ENCODE peak calls at places on chromosomes 4 and X, in nine cellular contexts. One of them, this sample, is unnamed.

GRCh38 chrX:9164535-9165425 is 130.9 kb upstream of the FAM9B start:
- DNase-seq in foreskin fibroblast: peak
- DNase-seq in MG63: no peak
- DNase-seq in Peyer's patch: no peak
- DNase-seq in NCI-H1417 treated with DMSO at 0.1 percent for 48 hours: no peak
- DNase-seq in activated gamma-delta T cell treated with Interleukin-2 at 50 U/mL for 16 hours: no peak
- DNase-seq in BE2C: no peak
- DNase-seq in activated CD4-positive, CD25-positive, alpha-beta regulatory T cell: no peak
- DNase-seq in HS-5: no peak
- DNase-seq in this sample: peak

GRCh38 chr4:77360451-77360850 is 203.4 kb downstream of the CCNG2 start:
- DNase-seq in foreskin fibroblast: no peak
- DNase-seq in MG63: no peak
- DNase-seq in Peyer's patch: no peak
- DNase-seq in NCI-H1417 treated with DMSO at 0.1 percent for 48 hours: no peak
- DNase-seq in activated gamma-delta T cell treated with Interleukin-2 at 50 U/mL for 16 hours: no peak
- DNase-seq in BE2C: no peak
- DNase-seq in activated CD4-positive, CD25-positive, alpha-beta regulatory T cell: no peak
- DNase-seq in HS-5: no peak
- DNase-seq in this sample: no peak

GRCh38 chr4:7938513-7939376 is 916 bp downstream of the AFAP1 start:
- DNase-seq in foreskin fibroblast: peak
- DNase-seq in MG63: peak
- DNase-seq in Peyer's patch: no peak
- DNase-seq in NCI-H1417 treated with DMSO at 0.1 percent for 48 hours: no peak
- DNase-seq in activated gamma-delta T cell treated with Interleukin-2 at 50 U/mL for 16 hours: peak
- DNase-seq in BE2C: peak
- DNase-seq in activated CD4-positive, CD25-positive, alpha-beta regulatory T cell: no peak
- DNase-seq in HS-5: no peak
- DNase-seq in this sample: no peak

GRCh38 chr4:117385531-117385930 is 300.2 kb upstream of the TRAM1L1 start:
- DNase-seq in foreskin fibroblast: peak
- DNase-seq in MG63: no peak
- DNase-seq in Peyer's patch: no peak
- DNase-seq in NCI-H1417 treated with DMSO at 0.1 percent for 48 hours: no peak
- DNase-seq in activated gamma-delta T cell treated with Interleukin-2 at 50 U/mL for 16 hours: no peak
- DNase-seq in BE2C: no peak
- DNase-seq in activated CD4-positive, CD25-positive, alpha-beta regulatory T cell: no peak
- DNase-seq in HS-5: no peak
- DNase-seq in this sample: peak

GRCh38 chrX:40009462-40009851 is 88.3 kb downstream of the BCOR start:
- DNase-seq in foreskin fibroblast: peak
- DNase-seq in MG63: no peak
- DNase-seq in Peyer's patch: no peak
- DNase-seq in NCI-H1417 treated with DMSO at 0.1 percent for 48 hours: no peak
- DNase-seq in activated gamma-delta T cell treated with Interleukin-2 at 50 U/mL for 16 hours: no peak
- DNase-seq in BE2C: peak
- DNase-seq in activated CD4-positive, CD25-positive, alpha-beta regulatory T cell: no peak
- DNase-seq in HS-5: no peak
- DNase-seq in this sample: no peak

GRCh38 chr4:164892018-164892417 is 15.0 kb downstream of the APELA start:
- DNase-seq in foreskin fibroblast: no peak
- DNase-seq in MG63: no peak
- DNase-seq in Peyer's patch: no peak
- DNase-seq in NCI-H1417 treated with DMSO at 0.1 percent for 48 hours: no peak
- DNase-seq in activated gamma-delta T cell treated with Interleukin-2 at 50 U/mL for 16 hours: no peak
- DNase-seq in BE2C: no peak
- DNase-seq in activated CD4-positive, CD25-positive, alpha-beta regulatory T cell: no peak
- DNase-seq in HS-5: no peak
- DNase-seq in this sample: no peak

GRCh38 chr4:112532267-112532666 is 16.3 kb upstream of the NEUROG2 start:
- DNase-seq in foreskin fibroblast: peak
- DNase-seq in MG63: peak
- DNase-seq in Peyer's patch: no peak
- DNase-seq in NCI-H1417 treated with DMSO at 0.1 percent for 48 hours: no peak
- DNase-seq in activated gamma-delta T cell treated with Interleukin-2 at 50 U/mL for 16 hours: no peak
- DNase-seq in BE2C: no peak
- DNase-seq in activated CD4-positive, CD25-positive, alpha-beta regulatory T cell: no peak
- DNase-seq in HS-5: no peak
- DNase-seq in this sample: peak

GRCh38 chr4:152961752-152962117 is 25.6 kb downstream of the FHDC1 start:
- DNase-seq in foreskin fibroblast: no peak
- DNase-seq in MG63: no peak
- DNase-seq in Peyer's patch: no peak
- DNase-seq in NCI-H1417 treated with DMSO at 0.1 percent for 48 hours: no peak
- DNase-seq in activated gamma-delta T cell treated with Interleukin-2 at 50 U/mL for 16 hours: no peak
- DNase-seq in BE2C: no peak
- DNase-seq in activated CD4-positive, CD25-positive, alpha-beta regulatory T cell: no peak
- DNase-seq in HS-5: no peak
- DNase-seq in this sample: no peak

GRCh38 chrX:19326567-19326966 is 17.2 kb upstream of the PDHA1 start:
- DNase-seq in foreskin fibroblast: no peak
- DNase-seq in MG63: no peak
- DNase-seq in Peyer's patch: no peak
- DNase-seq in NCI-H1417 treated with DMSO at 0.1 percent for 48 hours: no peak
- DNase-seq in activated gamma-delta T cell treated with Interleukin-2 at 50 U/mL for 16 hours: no peak
- DNase-seq in BE2C: no peak
- DNase-seq in activated CD4-positive, CD25-positive, alpha-beta regulatory T cell: no peak
- DNase-seq in HS-5: no peak
- DNase-seq in this sample: peak

GRCh38 chr4:6221851-6222760 is 21.8 kb upstream of the JAKMIP1 start:
- DNase-seq in foreskin fibroblast: peak
- DNase-seq in MG63: no peak
- DNase-seq in Peyer's patch: no peak
- DNase-seq in NCI-H1417 treated with DMSO at 0.1 percent for 48 hours: peak
- DNase-seq in activated gamma-delta T cell treated with Interleukin-2 at 50 U/mL for 16 hours: peak
- DNase-seq in BE2C: peak
- DNase-seq in activated CD4-positive, CD25-positive, alpha-beta regulatory T cell: no peak
- DNase-seq in HS-5: no peak
- DNase-seq in this sample: no peak

GRCh38 chr4:118327554-118328241 is 25.1 kb downstream of the PRSS12 start:
- DNase-seq in foreskin fibroblast: peak
- DNase-seq in MG63: no peak
- DNase-seq in Peyer's patch: no peak
- DNase-seq in NCI-H1417 treated with DMSO at 0.1 percent for 48 hours: no peak
- DNase-seq in activated gamma-delta T cell treated with Interleukin-2 at 50 U/mL for 16 hours: no peak
- DNase-seq in BE2C: peak
- DNase-seq in activated CD4-positive, CD25-positive, alpha-beta regulatory T cell: no peak
- DNase-seq in HS-5: no peak
- DNase-seq in this sample: no peak

GRCh38 chr4:3478446-3479357 is 15.6 kb downstream of the DOK7 start:
- DNase-seq in foreskin fibroblast: no peak
- DNase-seq in MG63: no peak
- DNase-seq in Peyer's patch: no peak
- DNase-seq in NCI-H1417 treated with DMSO at 0.1 percent for 48 hours: no peak
- DNase-seq in activated gamma-delta T cell treated with Interleukin-2 at 50 U/mL for 16 hours: no peak
- DNase-seq in BE2C: no peak
- DNase-seq in activated CD4-positive, CD25-positive, alpha-beta regulatory T cell: no peak
- DNase-seq in HS-5: no peak
- DNase-seq in this sample: no peak

GRCh38 chrX:38282044-38282443 is 45.3 kb downstream of the RPGR start:
- DNase-seq in foreskin fibroblast: peak
- DNase-seq in MG63: no peak
- DNase-seq in Peyer's patch: no peak
- DNase-seq in NCI-H1417 treated with DMSO at 0.1 percent for 48 hours: no peak
- DNase-seq in activated gamma-delta T cell treated with Interleukin-2 at 50 U/mL for 16 hours: no peak
- DNase-seq in BE2C: peak
- DNase-seq in activated CD4-positive, CD25-positive, alpha-beta regulatory T cell: no peak
- DNase-seq in HS-5: no peak
- DNase-seq in this sample: peak

GRCh38 chr4:38356686-38357085 is 307.3 kb upstream of the KLF3 start:
- DNase-seq in foreskin fibroblast: no peak
- DNase-seq in MG63: no peak
- DNase-seq in Peyer's patch: no peak
- DNase-seq in NCI-H1417 treated with DMSO at 0.1 percent for 48 hours: no peak
- DNase-seq in activated gamma-delta T cell treated with Interleukin-2 at 50 U/mL for 16 hours: no peak
- DNase-seq in BE2C: no peak
- DNase-seq in activated CD4-positive, CD25-positive, alpha-beta regulatory T cell: no peak
- DNase-seq in HS-5: no peak
- DNase-seq in this sample: no peak

GRCh38 chr4:144360394-144360793 is 219.9 kb upstream of the GYPA start:
- DNase-seq in foreskin fibroblast: no peak
- DNase-seq in MG63: no peak
- DNase-seq in Peyer's patch: no peak
- DNase-seq in NCI-H1417 treated with DMSO at 0.1 percent for 48 hours: no peak
- DNase-seq in activated gamma-delta T cell treated with Interleukin-2 at 50 U/mL for 16 hours: no peak
- DNase-seq in BE2C: no peak
- DNase-seq in activated CD4-positive, CD25-positive, alpha-beta regulatory T cell: no peak
- DNase-seq in HS-5: no peak
- DNase-seq in this sample: no peak

This sample was measured in PC-3.